ENCODE peak calls at places on chromosomes 13 and 19, in nine cellular contexts. R is left ventricle myocardium inferior, Q is tibial artery, Z is IMR-90, F is OCI-LY7, Y is ascending aorta, S is upper lobe of left lung, C is mucosa of descending colon, W is lung. E is an unnamed sample.

GRCh38 chr13:45321230-45321629 is 19.8 kb downstream of the TPT1 start:
- DNase-seq in Z (no peak), S (no peak), C (no peak), F (no peak), Q (peak; percentile 38), W (no peak), R (no peak), Y (no peak), E (no peak)

GRCh38 chr19:42191855-42192254 is 25.6 kb downstream of the DEDD2 start:
- DNase-seq in Q (no peak), F (no peak), W (peak; percentile 57), Y (no peak), S (no peak), C (no peak), Z (peak; percentile 84), R (no peak), E (no peak)

GRCh38 chr19:58518261-58519086 is 1.1 kb downstream of the ZBTB45 start:
- DNase-seq in R (no peak), S (no peak), F (peak; percentile 19), Y (no peak), C (peak; percentile 65), Q (no peak), W (no peak), Z (no peak), E (no peak)

GRCh38 chr19:35305181-35305580 is 13.2 kb downstream of the MAG start:
- DNase-seq in C (no peak), Y (no peak), S (no peak), W (no peak), F (no peak), Q (no peak), R (no peak), Z (no peak), E (no peak)

GRCh38 chr19:13036366-13036976 is 41.2 kb downstream of the NFIX start:
- DNase-seq in S (no peak), R (no peak), Y (no peak), W (peak; percentile 67), C (peak; percentile 81), Q (no peak), F (no peak), Z (peak; percentile 29), E (no peak)

GRCh38 chr19:46606019-46606418 is 4.9 kb downstream of the CALM3 start:
- DNase-seq in Y (no peak), W (no peak), R (no peak), S (no peak), C (no peak), F (no peak), Q (no peak), Z (no peak), E (no peak)

GRCh38 chr13:33383724-33384577 is 98.4 kb upstream of the STARD13 start:
- DNase-seq in S (no peak), W (no peak), C (no peak), Q (no peak), Z (no peak), Y (no peak), F (no peak), R (no peak), E (no peak)

GRCh38 chr13:113327391-113327765 is 30.3 kb downstream of the LAMP1 start:
- DNase-seq in Q (no peak), F (no peak), R (no peak), C (no peak), Z (no peak), Y (no peak), S (no peak), W (no peak), E (no peak)

GRCh38 chr13:73158851-73159250 is 100.0 kb downstream of the KLF5 start:
- DNase-seq in Z (peak; percentile 75), F (no peak), Y (no peak), Q (no peak), W (no peak), C (no peak), S (no peak), R (no peak), E (no peak)

GRCh38 chr13:23966691-23967615 is 69.7 kb upstream of the C1QTNF9B start:
- DNase-seq in R (no peak), Q (no peak), W (no peak), C (no peak), F (no peak), Z (peak; percentile 15), S (no peak), Y (no peak), E (peak; percentile 28)

GRCh38 chr19:42386974-42387707 is 3.0 kb downstream of the CNFN start:
- DNase-seq in W (peak; percentile 53), R (peak; percentile 53), C (peak; percentile 84), Y (no peak), Z (peak; percentile 33), F (peak; percentile 77), Q (peak; percentile 45), S (peak; percentile 92), E (peak; percentile 70)

GRCh38 chr13:44899967-44900366 is 89.3 kb downstream of the NUFIP1 start:
- DNase-seq in Y (no peak), S (no peak), Q (no peak), R (no peak), C (no peak), Z (no peak), W (no peak), F (no peak), E (no peak)

GRCh38 chr19:13866463-13867046 is 10.4 kb upstream of the NANOS3 start:
- DNase-seq in Z (no peak), R (no peak), F (no peak), S (no peak), W (no peak), Q (no peak), C (no peak), Y (no peak), E (no peak)

GRCh38 chr13:29294869-29295268 is 300.6 kb downstream of the SLC7A1 start:
- DNase-seq in W (no peak), Z (no peak), Q (no peak), F (no peak), S (no peak), R (no peak), Y (no peak), C (no peak), E (no peak)

GRCh38 chr13:101309014-101309619 is 107.2 kb downstream of the NALCN start:
- DNase-seq in F (no peak), S (no peak), Y (no peak), W (no peak), R (no peak), C (no peak), Z (peak; percentile 46), Q (no peak), E (no peak)

GRCh38 chr19:6219592-6220290 is 60.0 kb downstream of the MLLT1 start:
- DNase-seq in S (peak; percentile 63), Y (no peak), C (no peak), W (no peak), Z (no peak), Q (no peak), F (no peak), R (no peak), E (no peak)

GRCh38 chr19:16371540-16371986 is 46.9 kb downstream of the KLF2 start:
- DNase-seq in Q (no peak), C (peak; percentile 95), W (peak; percentile 45), Z (no peak), S (peak; percentile 90), R (peak; percentile 55), F (peak; percentile 92), Y (no peak), E (peak; percentile 89)

GRCh38 chr19:18737954-18738351 is 53.2 kb downstream of the COMP start:
- DNase-seq in Z (no peak), F (no peak), Y (no peak), Q (no peak), S (no peak), W (no peak), R (no peak), C (no peak), E (no peak)

GRCh38 chr13:35349673-35350278 is 126.7 kb downstream of the MAB21L1 start:
- DNase-seq in R (no peak), Q (no peak), S (no peak), Z (no peak), Y (no peak), F (no peak), W (no peak), C (no peak), E (peak; percentile 52)

GRCh38 chr19:30664358-30665058 is 292.3 kb downstream of the ZNF536 start:
- DNase-seq in F (peak; percentile 2), Q (no peak), Y (no peak), R (peak; percentile 63), S (peak; percentile 29), C (no peak), W (no peak), Z (peak; percentile 4), E (no peak)
- TF ChIP-seq CTCF in F (peak; percentile 62), Q (no peak), Y (no peak), R (peak; percentile 36), S (no peak), C (no peak), W (no peak), Z (peak; percentile 25), E (peak; percentile 29)

DNA sequence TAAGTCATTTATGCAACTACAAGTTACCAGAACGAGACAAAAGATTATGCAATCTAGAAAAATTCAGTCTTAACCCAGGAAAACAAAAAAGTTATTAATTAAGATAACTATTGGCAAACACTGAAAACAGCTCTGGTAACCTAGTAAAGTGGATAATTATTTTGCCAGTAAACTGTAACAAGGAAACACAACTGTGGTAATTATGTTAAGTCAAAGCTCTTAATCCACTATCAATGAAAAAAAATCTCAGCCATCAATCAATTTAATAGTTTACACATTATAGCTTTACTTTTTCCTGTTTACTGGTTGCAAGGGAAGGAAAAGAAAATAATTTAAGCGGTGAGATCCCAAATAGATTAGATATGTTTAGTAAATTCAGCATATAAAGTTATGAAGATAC is 11.2 kb downstream of the EXOSC8 start:
- DNase-seq in Z (no peak), S (no peak), W (no peak), R (no peak), C (no peak), Q (no peak), Y (no peak), F (no peak), E (no peak)
- H3K36me3 ChIP-seq in Z (peaks cover 27% of the 10 kb centered on the region), S (peaks cover 23% of the 10 kb centered on the region), W (peaks cover 10% of the 10 kb centered on the region), R (peaks cover 87% of the 10 kb centered on the region), C (no peaks in the 10 kb centered on the region), Q (peaks cover 68% of the 10 kb centered on the region), Y (peaks cover 42% of the 10 kb centered on the region), F (peaks cover 97% of the 10 kb centered on the region), E (peaks cover 7% of the 10 kb centered on the region)

GRCh38 chr19:512548-513365 is 5.5 kb downstream of the TPGS1 start:
- DNase-seq in S (peak; percentile 87), Y (no peak), Z (no peak), F (no peak), Q (no peak), W (peak; percentile 67), C (peak; percentile 67), R (no peak), E (no peak)
- H3K4me3 ChIP-seq in S (peak overlapping the region; percentile 13), Y (no peak overlapping the region), Z (no peak overlapping the region), F (no peak overlapping the region), Q (no peak overlapping the region), W (no peak overlapping the region), C (no peak overlapping the region), R (no peak overlapping the region), E (no peak overlapping the region)

GRCh38 chr19:20925481-20925880 is 2.4 kb downstream of the ZNF85 start:
- DNase-seq in Z (no peak), Y (no peak), R (no peak), F (no peak), Q (no peak), W (no peak), C (no peak), S (no peak), E (no peak)

GRCh38 chr19:20928371-20928770 is 5.3 kb downstream of the ZNF85 start:
- DNase-seq in Y (no peak), Z (peak; percentile 87), F (no peak), Q (no peak), R (no peak), S (no peak), W (no peak), C (no peak), E (no peak)

GRCh38 chr19:20926796-20927195 is 3.7 kb downstream of the ZNF85 start:
- DNase-seq in F (no peak), W (no peak), Z (no peak), Y (no peak), Q (no peak), C (no peak), R (no peak), S (no peak), E (no peak)

GRCh38 chr19:20923077-20923871 is at the start of gene ZNF85:
- DNase-seq in W (peak; percentile 95), S (peak; percentile 86), F (peak; percentile 97), R (peak; percentile 90), Z (peak; percentile 88), Y (peak; percentile 69), Q (peak; percentile 92), C (peak; percentile 91), E (peak; percentile 90)
- TF ChIP-seq CTCF in W (no peak), S (no peak), F (no peak), R (no peak), Z (no peak), Y (no peak), Q (no peak), C (no peak), E (no peak)

E was measured in GM06990.